ENCODE peak calls at places on chromosomes 6 and 20, in four cellular contexts. Y is neuronal stem cell, B is spleen, N is fibroblast of lung. K is an unnamed sample. For H3K27me3, the result is how much of the 10 kb centered on the place peaks cover.

GRCh38 chr20:61803903-61804804 is 261.5 kb downstream of the TAF4 start:
- DNase-seq in B (peak), Y (no peak), N (no peak), K (no peak)

GRCh38 chr6:4370066-4370465 is 234.7 kb upstream of the ECI2 start:
- DNase-seq in B (no peak), N (peak), Y (no peak), K (peak)

GRCh38 chr20:36094497-36094896 is 60.0 kb upstream of the EPB41L1 start:
- DNase-seq in N (peak), B (no peak), Y (no peak), K (no peak)

GRCh38 chr6:164663634-164664033 is 645.8 kb downstream of the C6orf118 start:
- DNase-seq in N (no peak), Y (no peak), B (no peak), K (no peak)

GRCh38 chr6:124487778-124488431 is 474.3 kb upstream of the RNF217 start:
- DNase-seq in B (no peak), Y (no peak), N (peak), K (no peak)

GRCh38 chr6:35050988-35051330 is 90.2 kb downstream of the TCP11 start:
- DNase-seq in B (no peak), N (no peak), Y (no peak), K (no peak)

GRCh38 chr6:125480571-125480970 is 178.8 kb upstream of the HDDC2 start:
- DNase-seq in B (no peak), Y (no peak), N (no peak), K (no peak)

GRCh38 chr6:166330612-166331011 is 11.7 kb downstream of the SFT2D1 start:
- DNase-seq in N (peak), B (peak), Y (peak), K (no peak)

GRCh38 chr6:6686748-6687601 is 98.5 kb downstream of the LY86 start:
- DNase-seq in N (peak), Y (peak), B (peak), K (no peak)

GRCh38 chr6:87630746-87631145 is 40.8 kb downstream of the ORC3 start:
- DNase-seq in Y (no peak), N (no peak), B (no peak), K (no peak)

GRCh38 chr6:30100585-30101422 is 12.1 kb downstream of the TRIM31 start:
- DNase-seq in N (no peak), B (no peak), Y (no peak), K (no peak)
- H3K27me3 ChIP-seq in N (under half), B (half or more), Y (half or more), K (half or more)

GRCh38 chr6:39093167-39093708 is 21.7 kb downstream of the SAYSD1 start:
- DNase-seq in Y (no peak), N (no peak), B (no peak), K (no peak)

GRCh38 chr6:39090036-39090435 is 24.9 kb downstream of the SAYSD1 start:
- DNase-seq in Y (no peak), N (no peak), B (no peak), K (no peak)

GRCh38 chr6:39092124-39092523 is 22.9 kb downstream of the SAYSD1 start:
- DNase-seq in Y (peak), B (no peak), N (no peak), K (no peak)

GRCh38 chr6:39088331-39088730 is 26.7 kb downstream of the SAYSD1 start:
- DNase-seq in N (peak), Y (peak), B (no peak), K (peak)

DNA sequence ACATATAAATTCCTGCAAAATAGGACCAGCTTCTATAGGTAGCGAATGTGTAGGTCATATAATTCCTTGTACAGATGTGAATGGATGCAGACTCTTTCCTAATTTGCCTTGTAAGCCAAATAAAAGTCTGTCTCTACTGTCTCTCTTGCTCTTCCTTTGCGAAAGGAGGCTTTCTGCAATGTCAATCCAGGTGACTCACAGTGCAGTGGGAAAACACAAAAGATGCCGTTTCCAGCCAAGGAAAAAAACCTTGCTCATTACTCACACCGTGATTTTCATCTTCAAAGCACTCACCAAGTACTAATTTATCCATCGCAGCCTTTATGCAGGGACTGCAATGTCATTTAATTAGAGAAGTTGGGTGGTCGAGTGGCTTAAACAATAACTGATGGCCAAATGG is 23.8 kb downstream of the SAYSD1 start:
- DNase-seq in Y (no peak), N (no peak), B (no peak), K (no peak)
- H3K27ac ChIP-seq in Y (no peak), N (no peak), B (no peak), K (no peak)

DNA sequence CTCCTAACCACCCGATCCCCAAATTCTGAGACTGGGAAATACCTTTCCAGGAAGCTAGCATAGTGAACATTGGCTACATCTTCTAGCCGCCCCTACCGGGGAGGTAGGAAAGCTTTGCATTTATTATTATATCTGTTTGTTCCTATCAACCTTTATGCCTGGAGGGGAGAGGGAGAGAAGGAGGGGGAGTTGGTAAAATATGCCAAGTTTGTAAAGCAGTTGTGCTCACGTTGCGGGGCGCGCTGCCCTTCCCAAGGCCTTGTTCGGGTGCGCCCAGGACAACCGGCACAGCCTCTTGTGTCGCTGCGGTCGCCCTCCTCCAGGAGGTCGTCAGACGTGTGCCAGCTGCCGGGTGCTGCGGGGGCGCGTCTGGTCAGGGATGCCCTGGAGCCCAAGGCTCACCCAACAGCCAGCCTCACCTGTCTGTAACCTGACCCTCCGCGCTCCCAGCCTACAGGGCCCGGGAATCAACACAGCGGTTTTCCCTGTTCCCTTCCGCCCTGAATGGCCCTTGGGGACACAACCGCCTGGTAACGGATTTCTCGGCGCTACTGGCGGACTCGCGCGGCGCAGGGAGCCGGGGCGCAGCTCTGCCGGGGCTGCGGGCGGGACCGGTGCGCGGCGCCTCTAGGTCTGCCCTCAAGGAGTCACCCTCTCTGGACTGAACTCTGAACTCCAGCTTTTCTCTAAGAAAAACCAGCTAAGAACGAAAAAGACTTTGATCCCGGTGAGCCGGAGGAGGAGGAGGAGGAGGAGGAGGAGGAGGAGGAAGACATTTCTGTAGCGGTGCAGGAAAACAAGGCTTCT is 1.1 kb upstream of the OVOL2 start:
- DNase-seq in Y (peak), N (no peak), B (no peak), K (no peak)
- H3K27me3 ChIP-seq in Y (half or more), N (under half), B (half or more), K (half or more)

GRCh38 chr6:17885079-17885478 is 102.4 kb downstream of the KIF13A start:
- DNase-seq in N (no peak), Y (no peak), B (no peak), K (no peak)
- H3K27ac ChIP-seq in N (no peak), Y (no peak), B (no peak), K (no peak)

DNA sequence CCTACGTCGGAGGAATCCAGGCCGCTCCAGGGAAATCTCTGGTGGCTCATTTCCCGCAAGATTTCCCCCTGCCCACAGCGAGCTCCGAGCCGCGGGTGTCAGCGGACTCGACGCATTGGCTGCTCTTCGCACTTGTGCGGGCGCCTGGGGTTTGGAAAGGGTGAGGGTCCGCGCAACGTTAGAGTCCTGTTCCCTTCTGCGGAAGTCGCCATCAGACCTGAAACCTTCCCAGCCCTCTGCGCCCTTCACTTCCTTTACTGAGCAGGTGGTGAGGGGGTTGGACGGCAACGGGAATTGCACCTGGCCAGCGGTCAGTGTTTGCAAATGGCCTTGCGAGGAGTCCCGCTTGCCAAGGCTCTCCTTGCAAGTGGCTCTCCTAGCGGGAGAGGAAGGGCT is 8.4 kb downstream of the PAX1 start:
- DNase-seq in N (no peak), Y (no peak), B (no peak), K (no peak)
- H3K27me3 ChIP-seq in N (under half), Y (half or more), B (half or more), K (under half)

GRCh38 chr6:136567688-136568087 is 17.5 kb upstream of the MAP7 start:
- DNase-seq in Y (no peak), N (peak), B (no peak), K (no peak)

GRCh38 chr6:136566007-136566487 is 15.8 kb upstream of the MAP7 start:
- DNase-seq in B (peak), Y (no peak), N (no peak), K (no peak)

GRCh38 chr6:136566851-136567250 is 16.6 kb upstream of the MAP7 start:
- DNase-seq in Y (no peak), N (no peak), B (no peak), K (no peak)

GRCh38 chr6:136571065-136571464 is 20.8 kb upstream of the MAP7 start:
- DNase-seq in N (no peak), B (no peak), Y (no peak), K (no peak)

DNA sequence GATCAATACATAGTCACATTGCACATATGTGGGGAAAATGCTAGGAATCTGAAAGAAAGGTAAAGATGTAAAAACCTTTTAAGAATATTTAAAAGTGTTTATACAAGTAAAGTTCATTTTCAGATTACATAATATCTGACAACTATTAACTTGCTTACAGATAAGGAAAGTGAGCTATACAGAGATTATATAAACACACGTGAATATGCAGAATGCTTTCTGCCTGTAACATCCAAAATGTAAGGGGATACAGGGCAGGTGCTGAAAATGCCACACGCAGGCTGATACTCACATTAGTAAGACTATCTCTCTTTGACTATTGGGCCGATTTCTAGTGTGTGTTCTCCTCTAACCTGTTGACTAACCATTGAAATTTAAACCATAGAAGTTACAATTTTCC is 17.9 kb upstream of the MAP7 start:
- DNase-seq in B (no peak), N (no peak), Y (no peak), K (no peak)
- H3K27ac ChIP-seq in B (no peak), N (no peak), Y (no peak), K (no peak)

GRCh38 chr6:149059557-149059956 is 258.0 kb upstream of the TAB2 start:
- DNase-seq in Y (no peak), N (peak), B (no peak), K (no peak)
- H3K27me3 ChIP-seq in Y (under half), N (under half), B (under half), K (under half)

GRCh38 chr6:131946992-131947955 is 3.9 kb downstream of the CCN2 start:
- DNase-seq in Y (no peak), B (no peak), N (peak), K (peak)

GRCh38 chr6:131948692-131949614 is 2.2 kb downstream of the CCN2 start:
- DNase-seq in B (no peak), N (peak), Y (no peak), K (peak)

GRCh38 chr6:131948221-131948661 is 2.9 kb downstream of the CCN2 start:
- DNase-seq in B (no peak), N (peak), Y (no peak), K (peak)

GRCh38 chr6:131945971-131946370 is 5.2 kb downstream of the CCN2 start:
- DNase-seq in B (no peak), Y (no peak), N (no peak), K (no peak)

DNA sequence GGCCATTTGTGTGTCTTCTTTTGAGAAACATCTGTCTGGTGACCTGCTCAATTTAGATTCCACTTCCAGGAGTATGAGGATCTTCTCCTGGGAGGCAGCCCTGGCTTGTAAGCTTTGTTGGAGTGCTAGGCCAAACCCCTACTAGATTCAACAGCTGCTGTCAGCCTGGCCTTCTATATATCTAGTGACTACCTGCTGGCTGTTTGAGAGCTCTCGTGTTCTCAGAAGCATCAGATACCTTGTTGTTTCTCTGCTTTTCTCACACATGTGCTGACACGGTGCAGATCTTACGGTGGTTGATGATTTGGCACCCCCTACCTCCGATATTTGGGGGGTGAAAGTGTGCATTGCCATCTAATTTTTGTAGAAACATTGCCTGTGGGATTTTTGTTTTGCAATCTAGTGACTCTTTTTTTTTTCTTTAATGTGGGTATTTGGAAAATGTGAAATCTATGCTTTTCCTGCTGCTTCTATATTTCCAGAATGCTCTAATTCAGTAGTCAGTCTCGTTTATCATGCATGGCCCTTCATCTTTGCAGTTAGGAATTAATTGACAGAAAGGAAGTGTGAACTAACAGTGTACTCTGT is 4.7 kb downstream of the CCN2 start:
- DNase-seq in Y (no peak), B (no peak), N (peak), K (peak)
- H3K27ac ChIP-seq in Y (peak), B (no peak), N (no peak), K (no peak)

K was measured in AG04450.